ENCODE peak calls at places on chromosomes 6 and 20, in five cellular contexts. One of them, this sample, is unnamed.

GRCh38 chr6:109241199-109241598 is 141.1 kb downstream of the CD164 start:
- DNase-seq in brain microvascular endothelial cell: no peak
- DNase-seq in pancreas: no peak
- DNase-seq in right cardiac atrium: no peak
- DNase-seq in keratinocyte: no peak
- DNase-seq in this sample: no peak

GRCh38 chr6:166688286-166688685 is 61.2 kb upstream of the RPS6KA2 start:
- DNase-seq in brain microvascular endothelial cell: no peak
- DNase-seq in keratinocyte: no peak
- DNase-seq in right cardiac atrium: no peak
- DNase-seq in pancreas: no peak
- DNase-seq in this sample: no peak

GRCh38 chr6:162854734-162855191 is 127.0 kb downstream of the PACRG start:
- DNase-seq in right cardiac atrium: no peak
- DNase-seq in keratinocyte: no peak
- DNase-seq in pancreas: no peak
- DNase-seq in brain microvascular endothelial cell: no peak
- DNase-seq in this sample: no peak

GRCh38 chr6:31011153-31011552 is 879 bp downstream of the MUC22 start:
- DNase-seq in pancreas: no peak
- DNase-seq in brain microvascular endothelial cell: no peak
- DNase-seq in right cardiac atrium: no peak
- DNase-seq in keratinocyte: no peak
- DNase-seq in this sample: no peak

GRCh38 chr6:100592929-100593328 is 128.2 kb upstream of the SIM1 start:
- DNase-seq in brain microvascular endothelial cell: no peak
- DNase-seq in keratinocyte: no peak
- DNase-seq in right cardiac atrium: no peak
- DNase-seq in pancreas: no peak
- DNase-seq in this sample: no peak

GRCh38 chr6:43951756-43952675 is 175.2 kb downstream of the MRPL14 start:
- DNase-seq in right cardiac atrium: no peak
- DNase-seq in keratinocyte: no peak
- DNase-seq in brain microvascular endothelial cell: no peak
- DNase-seq in pancreas: no peak
- DNase-seq in this sample: no peak

GRCh38 chr6:22045261-22045912 is 251.4 kb downstream of the PRL start:
- DNase-seq in keratinocyte: no peak
- DNase-seq in brain microvascular endothelial cell: no peak
- DNase-seq in pancreas: no peak
- DNase-seq in right cardiac atrium: no peak
- DNase-seq in this sample: no peak

GRCh38 chr6:113858067-113858604 is 991 bp downstream of the MARCKS start:
- DNase-seq in keratinocyte: no peak
- DNase-seq in pancreas: peak; percentile 57
- DNase-seq in right cardiac atrium: peak; percentile 67
- DNase-seq in brain microvascular endothelial cell: peak; percentile 42
- DNase-seq in this sample: peak; percentile 44

GRCh38 chr6:106253194-106253593 is 72.4 kb downstream of the ATG5 start:
- DNase-seq in brain microvascular endothelial cell: peak; percentile 68
- DNase-seq in pancreas: no peak
- DNase-seq in right cardiac atrium: no peak
- DNase-seq in keratinocyte: no peak
- DNase-seq in this sample: no peak

GRCh38 chr6:1614767-1615650 is 5.3 kb downstream of the FOXC1 start:
- DNase-seq in right cardiac atrium: peak; percentile 71
- DNase-seq in keratinocyte: no peak
- DNase-seq in brain microvascular endothelial cell: no peak
- DNase-seq in pancreas: no peak
- DNase-seq in this sample: no peak

GRCh38 chr20:13312300-13312699 is 91.2 kb downstream of the ISM1 start:
- DNase-seq in right cardiac atrium: no peak
- DNase-seq in pancreas: no peak
- DNase-seq in keratinocyte: no peak
- DNase-seq in brain microvascular endothelial cell: no peak
- DNase-seq in this sample: no peak

GRCh38 chr6:31548423-31548873 is 1.0 kb downstream of the NFKBIL1 start:
- DNase-seq in keratinocyte: no peak
- DNase-seq in pancreas: no peak
- DNase-seq in right cardiac atrium: no peak
- DNase-seq in brain microvascular endothelial cell: no peak
- DNase-seq in this sample: no peak

GRCh38 chr20:59152559-59153354 is 10.9 kb upstream of the ZNF831 start:
- DNase-seq in keratinocyte: no peak
- DNase-seq in brain microvascular endothelial cell: no peak
- DNase-seq in right cardiac atrium: no peak
- DNase-seq in pancreas: no peak
- DNase-seq in this sample: no peak

GRCh38 chr20:33689973-33690372 is 3.8 kb upstream of the E2F1 start:
- DNase-seq in keratinocyte: no peak
- DNase-seq in right cardiac atrium: no peak
- DNase-seq in brain microvascular endothelial cell: peak; percentile 81
- DNase-seq in pancreas: no peak
- DNase-seq in this sample: no peak

GRCh38 chr6:130559166-130559565 is 193.3 kb downstream of the TMEM200A start:
- DNase-seq in pancreas: no peak
- DNase-seq in right cardiac atrium: no peak
- DNase-seq in brain microvascular endothelial cell: no peak
- DNase-seq in keratinocyte: no peak
- DNase-seq in this sample: no peak

GRCh38 chr6:125346926-125347563 is 45.3 kb upstream of the HDDC2 start:
- DNase-seq in keratinocyte: no peak
- DNase-seq in pancreas: no peak
- DNase-seq in right cardiac atrium: no peak
- DNase-seq in brain microvascular endothelial cell: no peak
- DNase-seq in this sample: no peak

GRCh38 chr6:169689247-169689646 is 12.6 kb downstream of the WDR27 start:
- DNase-seq in keratinocyte: no peak
- DNase-seq in brain microvascular endothelial cell: no peak
- DNase-seq in pancreas: no peak
- DNase-seq in right cardiac atrium: no peak
- DNase-seq in this sample: no peak

GRCh38 chr6:53795702-53796450 is 1.1 kb downstream of the LRRC1 start:
- DNase-seq in brain microvascular endothelial cell: no peak
- DNase-seq in keratinocyte: no peak
- DNase-seq in right cardiac atrium: peak; percentile 70
- DNase-seq in pancreas: peak; percentile 82
- DNase-seq in this sample: peak; percentile 38

GRCh38 chr20:50673146-50673830 is 18.1 kb downstream of the RIPOR3 start:
- DNase-seq in right cardiac atrium: no peak
- DNase-seq in brain microvascular endothelial cell: no peak
- DNase-seq in pancreas: no peak
- DNase-seq in keratinocyte: no peak
- DNase-seq in this sample: no peak

GRCh38 chr6:152380993-152381898 is 255.9 kb downstream of the SYNE1 start:
- DNase-seq in keratinocyte: peak; percentile 59
- DNase-seq in pancreas: peak; percentile 74
- DNase-seq in brain microvascular endothelial cell: peak; percentile 96
- DNase-seq in right cardiac atrium: peak; percentile 88
- DNase-seq in this sample: peak; percentile 86

GRCh38 chr6:3075522-3076113 is 7.3 kb downstream of the RIPK1 start:
- DNase-seq in right cardiac atrium: no peak
- DNase-seq in keratinocyte: no peak
- DNase-seq in brain microvascular endothelial cell: no peak
- DNase-seq in pancreas: no peak
- DNase-seq in this sample: no peak

GRCh38 chr6:31038559-31038958 is 28.3 kb downstream of the MUC22 start:
- DNase-seq in keratinocyte: no peak
- DNase-seq in pancreas: no peak
- DNase-seq in brain microvascular endothelial cell: no peak
- DNase-seq in right cardiac atrium: no peak
- DNase-seq in this sample: no peak

DNA sequence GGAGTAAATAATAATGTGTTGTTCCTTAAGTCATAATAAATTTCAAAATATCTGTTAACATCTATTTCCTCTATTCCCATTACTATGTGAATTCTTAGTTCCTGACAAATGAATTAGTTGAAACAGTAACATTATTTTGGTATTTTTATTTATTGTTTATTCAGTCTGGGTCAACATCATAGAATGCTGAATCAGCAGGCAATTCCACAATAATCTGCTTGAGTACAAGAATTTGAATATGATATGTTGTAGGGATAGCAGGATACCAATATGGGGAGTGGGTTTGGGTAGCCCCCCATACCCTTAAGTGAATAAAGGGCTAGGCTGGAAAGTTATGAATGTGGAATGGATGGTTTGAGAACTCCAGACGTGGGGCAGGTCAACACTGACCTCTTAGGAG is 373.2 kb upstream of the CHD6 start:
- DNase-seq in pancreas: no peak
- DNase-seq in keratinocyte: no peak
- DNase-seq in right cardiac atrium: no peak
- DNase-seq in brain microvascular endothelial cell: no peak
- DNase-seq in this sample: no peak
- H3K4me3 ChIP-seq in pancreas: no peak overlapping the region
- H3K4me3 ChIP-seq in keratinocyte: no peak overlapping the region
- H3K4me3 ChIP-seq in right cardiac atrium: no peak overlapping the region
- H3K4me3 ChIP-seq in brain microvascular endothelial cell: no peak overlapping the region
- H3K4me3 ChIP-seq in this sample: no peak overlapping the region

GRCh38 chr6:51777631-51778030 is 309.8 kb downstream of the PKHD1 start:
- DNase-seq in keratinocyte: no peak
- DNase-seq in pancreas: no peak
- DNase-seq in right cardiac atrium: no peak
- DNase-seq in brain microvascular endothelial cell: no peak
- DNase-seq in this sample: no peak

GRCh38 chr6:51775942-51776860 is 311.2 kb downstream of the PKHD1 start:
- DNase-seq in pancreas: no peak
- DNase-seq in right cardiac atrium: no peak
- DNase-seq in brain microvascular endothelial cell: no peak
- DNase-seq in keratinocyte: no peak
- DNase-seq in this sample: no peak

GRCh38 chr6:51778666-51779065 is 308.7 kb downstream of the PKHD1 start:
- DNase-seq in pancreas: no peak
- DNase-seq in keratinocyte: no peak
- DNase-seq in brain microvascular endothelial cell: no peak
- DNase-seq in right cardiac atrium: no peak
- DNase-seq in this sample: no peak
- H3K4me3 ChIP-seq in pancreas: no peak overlapping the region
- H3K4me3 ChIP-seq in keratinocyte: no peak overlapping the region
- H3K4me3 ChIP-seq in brain microvascular endothelial cell: no peak overlapping the region
- H3K4me3 ChIP-seq in right cardiac atrium: no peak overlapping the region
- H3K4me3 ChIP-seq in this sample: no peak overlapping the region

GRCh38 chr6:47495207-47495606 is 17.6 kb downstream of the CD2AP start:
- DNase-seq in brain microvascular endothelial cell: no peak
- DNase-seq in keratinocyte: no peak
- DNase-seq in pancreas: no peak
- DNase-seq in right cardiac atrium: no peak
- DNase-seq in this sample: no peak
- H3K4me3 ChIP-seq in brain microvascular endothelial cell: no peak overlapping the region
- H3K4me3 ChIP-seq in keratinocyte: no peak overlapping the region
- H3K4me3 ChIP-seq in pancreas: no peak overlapping the region
- H3K4me3 ChIP-seq in right cardiac atrium: no peak overlapping the region
- H3K4me3 ChIP-seq in this sample: no peak overlapping the region

DNA sequence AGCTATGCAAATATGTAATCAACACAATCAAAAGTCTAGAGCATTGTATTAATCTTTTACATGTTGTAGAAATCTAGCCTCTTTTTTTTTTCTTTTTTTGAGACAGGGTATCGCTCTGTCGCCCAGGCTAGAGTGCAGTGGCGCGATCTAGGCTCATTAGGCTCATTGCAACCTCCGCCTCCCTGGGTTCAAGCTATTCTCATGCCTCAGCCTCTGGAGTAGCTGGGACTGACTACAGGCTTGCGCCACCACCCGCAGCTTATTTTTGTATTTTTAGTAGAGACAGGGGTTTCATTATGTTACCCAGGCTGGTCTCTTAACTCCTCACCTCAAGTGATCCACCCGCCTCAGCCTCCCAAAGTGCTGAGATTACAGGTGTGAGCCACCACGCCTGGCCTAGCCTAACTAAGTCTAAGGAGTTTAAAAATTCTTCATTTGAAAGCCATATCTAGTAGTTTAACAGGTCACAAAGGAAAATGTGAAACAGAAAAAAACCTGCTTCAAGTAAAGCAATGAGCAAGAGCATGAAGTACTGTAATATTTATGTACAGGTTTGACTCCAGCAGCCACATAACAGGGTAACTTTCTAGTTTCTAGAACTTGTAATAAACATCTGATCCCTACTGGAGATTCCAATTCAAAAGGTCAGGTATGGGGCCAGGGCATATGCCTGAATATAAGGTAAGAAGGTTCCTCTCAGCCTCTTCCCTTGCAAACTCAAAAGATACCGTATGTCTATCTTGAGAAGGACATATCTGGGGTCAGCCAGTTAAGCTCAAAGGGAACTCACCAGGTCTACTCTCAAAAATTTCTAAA is 4.4 kb downstream of the CPNE1 start:
- DNase-seq in pancreas: no peak
- DNase-seq in brain microvascular endothelial cell: no peak
- DNase-seq in keratinocyte: no peak
- DNase-seq in right cardiac atrium: no peak
- DNase-seq in this sample: no peak
- H3K4me3 ChIP-seq in pancreas: no peak overlapping the region
- H3K4me3 ChIP-seq in brain microvascular endothelial cell: no peak overlapping the region
- H3K4me3 ChIP-seq in keratinocyte: peak overlapping the region; percentile 77
- H3K4me3 ChIP-seq in right cardiac atrium: no peak overlapping the region
- H3K4me3 ChIP-seq in this sample: no peak overlapping the region

This sample was measured in heart right ventricle.